ENCODE peak calls at places on chromosomes 6 and 20, in six cellular contexts. One of them, this sample, is unnamed.
A peak's percentile ranks its signal among the peaks of the same experiment; 100 is the strongest.

GRCh38 chr20:13099676-13100075 is 90.9 kb downstream of the SPTLC3 start:
- DNase-seq in amniotic stem cell: no peak
- DNase-seq in NCI-H446: no peak
- DNase-seq in effector CD4-positive, alpha-beta T cell: no peak
- DNase-seq in ecto neural progenitor cell: no peak
- DNase-seq in GM23248: no peak
- DNase-seq in this sample: no peak

GRCh38 chr20:48236001-48236400 is 450.7 kb upstream of the SULF2 start:
- DNase-seq in ecto neural progenitor cell: no peak
- DNase-seq in GM23248: no peak
- DNase-seq in amniotic stem cell: no peak
- DNase-seq in effector CD4-positive, alpha-beta T cell: no peak
- DNase-seq in NCI-H446: no peak
- DNase-seq in this sample: no peak

GRCh38 chr6:79640146-79641111 is 9.3 kb downstream of the SH3BGRL2 start:
- DNase-seq in NCI-H446: no peak
- DNase-seq in ecto neural progenitor cell: no peak
- DNase-seq in amniotic stem cell: no peak
- DNase-seq in effector CD4-positive, alpha-beta T cell: no peak
- DNase-seq in GM23248: no peak
- DNase-seq in this sample: no peak

GRCh38 chr6:127952831-127953230 is 52.0 kb upstream of the THEMIS start:
- DNase-seq in NCI-H446: peak; percentile 42
- DNase-seq in ecto neural progenitor cell: no peak
- DNase-seq in effector CD4-positive, alpha-beta T cell: no peak
- DNase-seq in GM23248: peak; percentile 34
- DNase-seq in amniotic stem cell: no peak
- DNase-seq in this sample: no peak

GRCh38 chr20:12012241-12013222 is 94.8 kb downstream of the BTBD3 start:
- DNase-seq in effector CD4-positive, alpha-beta T cell: no peak
- DNase-seq in ecto neural progenitor cell: peak; percentile 53
- DNase-seq in GM23248: peak; percentile 29
- DNase-seq in NCI-H446: no peak
- DNase-seq in amniotic stem cell: no peak
- DNase-seq in this sample: peak; percentile 51

GRCh38 chr6:149964243-149965190 is 774 bp downstream of the ULBP1 start:
- DNase-seq in effector CD4-positive, alpha-beta T cell: no peak
- DNase-seq in ecto neural progenitor cell: peak; percentile 61
- DNase-seq in GM23248: peak; percentile 56
- DNase-seq in NCI-H446: no peak
- DNase-seq in amniotic stem cell: no peak
- DNase-seq in this sample: no peak

GRCh38 chr6:147054871-147055270 is 149.3 kb upstream of the STXBP5 start:
- DNase-seq in NCI-H446: no peak
- DNase-seq in GM23248: no peak
- DNase-seq in ecto neural progenitor cell: no peak
- DNase-seq in amniotic stem cell: no peak
- DNase-seq in effector CD4-positive, alpha-beta T cell: no peak
- DNase-seq in this sample: no peak

GRCh38 chr6:11729083-11729482 is 49.5 kb downstream of the ADTRP start:
- DNase-seq in amniotic stem cell: no peak
- DNase-seq in ecto neural progenitor cell: no peak
- DNase-seq in GM23248: no peak
- DNase-seq in effector CD4-positive, alpha-beta T cell: no peak
- DNase-seq in NCI-H446: no peak
- DNase-seq in this sample: no peak

GRCh38 chr6:21382821-21383455 is 210.6 kb upstream of the SOX4 start:
- DNase-seq in ecto neural progenitor cell: no peak
- DNase-seq in NCI-H446: no peak
- DNase-seq in amniotic stem cell: no peak
- DNase-seq in effector CD4-positive, alpha-beta T cell: no peak
- DNase-seq in GM23248: no peak
- DNase-seq in this sample: no peak

GRCh38 chr6:139568157-139568955 is 193.9 kb upstream of the CITED2 start:
- DNase-seq in ecto neural progenitor cell: no peak
- DNase-seq in NCI-H446: no peak
- DNase-seq in effector CD4-positive, alpha-beta T cell: no peak
- DNase-seq in amniotic stem cell: no peak
- DNase-seq in GM23248: peak; percentile 44
- DNase-seq in this sample: no peak

GRCh38 chr20:3677733-3678132 is 4.1 kb downstream of the ADAM33 start:
- DNase-seq in ecto neural progenitor cell: no peak
- DNase-seq in NCI-H446: no peak
- DNase-seq in amniotic stem cell: no peak
- DNase-seq in effector CD4-positive, alpha-beta T cell: no peak
- DNase-seq in GM23248: peak; percentile 45
- DNase-seq in this sample: no peak

GRCh38 chr20:50278684-50279531 is 88.3 kb downstream of the CEBPB start:
- DNase-seq in effector CD4-positive, alpha-beta T cell: no peak
- DNase-seq in GM23248: peak; percentile 48
- DNase-seq in NCI-H446: no peak
- DNase-seq in ecto neural progenitor cell: no peak
- DNase-seq in amniotic stem cell: no peak
- DNase-seq in this sample: peak; percentile 43

GRCh38 chr6:54860739-54861138 is 14.2 kb downstream of the FAM83B start:
- DNase-seq in amniotic stem cell: no peak
- DNase-seq in GM23248: no peak
- DNase-seq in NCI-H446: no peak
- DNase-seq in ecto neural progenitor cell: no peak
- DNase-seq in effector CD4-positive, alpha-beta T cell: no peak
- DNase-seq in this sample: peak; percentile 70

GRCh38 chr20:37758332-37758731 is 64.5 kb downstream of the CTNNBL1 start:
- DNase-seq in effector CD4-positive, alpha-beta T cell: no peak
- DNase-seq in NCI-H446: no peak
- DNase-seq in amniotic stem cell: no peak
- DNase-seq in ecto neural progenitor cell: peak; percentile 61
- DNase-seq in GM23248: no peak
- DNase-seq in this sample: no peak

GRCh38 chr6:81995548-81996289 is 243.2 kb upstream of the TENT5A start:
- DNase-seq in GM23248: peak; percentile 68
- DNase-seq in NCI-H446: peak; percentile 3
- DNase-seq in amniotic stem cell: no peak
- DNase-seq in ecto neural progenitor cell: no peak
- DNase-seq in effector CD4-positive, alpha-beta T cell: no peak
- DNase-seq in this sample: peak; percentile 73

GRCh38 chr6:101722481-101722880 is 329.0 kb downstream of the GRIK2 start:
- DNase-seq in NCI-H446: no peak
- DNase-seq in ecto neural progenitor cell: no peak
- DNase-seq in amniotic stem cell: no peak
- DNase-seq in GM23248: peak; percentile 26
- DNase-seq in effector CD4-positive, alpha-beta T cell: no peak
- DNase-seq in this sample: no peak

GRCh38 chr20:50561379-50562078 is 51.3 kb downstream of the PTPN1 start:
- DNase-seq in ecto neural progenitor cell: no peak
- DNase-seq in GM23248: peak; percentile 96
- DNase-seq in amniotic stem cell: peak; percentile 92
- DNase-seq in effector CD4-positive, alpha-beta T cell: no peak
- DNase-seq in NCI-H446: no peak
- DNase-seq in this sample: peak; percentile 96

GRCh38 chr6:35599761-35600658 is 87.3 kb upstream of the TULP1 start:
- DNase-seq in effector CD4-positive, alpha-beta T cell: no peak
- DNase-seq in NCI-H446: no peak
- DNase-seq in ecto neural progenitor cell: no peak
- DNase-seq in GM23248: peak; percentile 35
- DNase-seq in amniotic stem cell: no peak
- DNase-seq in this sample: peak; percentile 32

GRCh38 chr6:29792123-29793035 is 35.2 kb upstream of the HLA-G start:
- DNase-seq in effector CD4-positive, alpha-beta T cell: peak; percentile 67
- DNase-seq in amniotic stem cell: no peak
- DNase-seq in ecto neural progenitor cell: peak; percentile 63
- DNase-seq in NCI-H446: no peak
- DNase-seq in GM23248: peak; percentile 76
- DNase-seq in this sample: peak; percentile 6

GRCh38 chr6:163409712-163410111 is 4.8 kb upstream of the QKI start:
- DNase-seq in ecto neural progenitor cell: no peak
- DNase-seq in NCI-H446: no peak
- DNase-seq in amniotic stem cell: no peak
- DNase-seq in effector CD4-positive, alpha-beta T cell: no peak
- DNase-seq in GM23248: no peak
- DNase-seq in this sample: no peak

GRCh38 chr6:11428351-11428750 is 109.2 kb upstream of the TMEM170B start:
- DNase-seq in effector CD4-positive, alpha-beta T cell: no peak
- DNase-seq in GM23248: peak; percentile 24
- DNase-seq in amniotic stem cell: no peak
- DNase-seq in NCI-H446: no peak
- DNase-seq in ecto neural progenitor cell: no peak
- DNase-seq in this sample: no peak

GRCh38 chr6:158170656-158171081 is 2.5 kb downstream of the GTF2H5 start:
- DNase-seq in ecto neural progenitor cell: no peak
- DNase-seq in amniotic stem cell: peak; percentile 45
- DNase-seq in NCI-H446: no peak
- DNase-seq in GM23248: peak; percentile 87
- DNase-seq in effector CD4-positive, alpha-beta T cell: no peak
- DNase-seq in this sample: peak; percentile 81

GRCh38 chr20:24136659-24137246 is 148.2 kb upstream of the GGTLC1 start:
- DNase-seq in ecto neural progenitor cell: no peak
- DNase-seq in GM23248: no peak
- DNase-seq in effector CD4-positive, alpha-beta T cell: no peak
- DNase-seq in amniotic stem cell: no peak
- DNase-seq in NCI-H446: no peak
- DNase-seq in this sample: no peak

GRCh38 chr6:52984247-52984646 is 10.8 kb downstream of the GSTA4 start:
- DNase-seq in NCI-H446: no peak
- DNase-seq in ecto neural progenitor cell: no peak
- DNase-seq in effector CD4-positive, alpha-beta T cell: peak; percentile 7
- DNase-seq in GM23248: peak; percentile 9
- DNase-seq in amniotic stem cell: no peak
- DNase-seq in this sample: no peak

GRCh38 chr6:128655978-128656498 is 135.6 kb upstream of the PTPRK start:
- DNase-seq in effector CD4-positive, alpha-beta T cell: no peak
- DNase-seq in NCI-H446: no peak
- DNase-seq in amniotic stem cell: peak; percentile 30
- DNase-seq in ecto neural progenitor cell: no peak
- DNase-seq in GM23248: peak; percentile 86
- DNase-seq in this sample: peak; percentile 92

GRCh38 chr6:73058736-73059135 is 166.6 kb downstream of the KHDC1L start:
- DNase-seq in NCI-H446: no peak
- DNase-seq in ecto neural progenitor cell: no peak
- DNase-seq in amniotic stem cell: no peak
- DNase-seq in GM23248: no peak
- DNase-seq in effector CD4-positive, alpha-beta T cell: no peak
- DNase-seq in this sample: no peak

GRCh38 chr6:108946695-108947094 is 98.5 kb downstream of the ARMC2 start:
- DNase-seq in amniotic stem cell: no peak
- DNase-seq in ecto neural progenitor cell: no peak
- DNase-seq in effector CD4-positive, alpha-beta T cell: no peak
- DNase-seq in NCI-H446: no peak
- DNase-seq in GM23248: peak; percentile 15
- DNase-seq in this sample: no peak

GRCh38 chr6:39756582-39756981 is 31.4 kb upstream of the KIF6 start:
- DNase-seq in ecto neural progenitor cell: no peak
- DNase-seq in GM23248: no peak
- DNase-seq in NCI-H446: no peak
- DNase-seq in amniotic stem cell: no peak
- DNase-seq in effector CD4-positive, alpha-beta T cell: no peak
- DNase-seq in this sample: no peak

GRCh38 chr6:92762414-92763374 is 656.7 kb downstream of the EPHA7 start:
- DNase-seq in effector CD4-positive, alpha-beta T cell: no peak
- DNase-seq in GM23248: no peak
- DNase-seq in ecto neural progenitor cell: no peak
- DNase-seq in NCI-H446: no peak
- DNase-seq in amniotic stem cell: no peak
- DNase-seq in this sample: no peak

GRCh38 chr20:5687884-5688283 is 62.3 kb upstream of the SHLD1 start:
- DNase-seq in NCI-H446: no peak
- DNase-seq in GM23248: no peak
- DNase-seq in ecto neural progenitor cell: no peak
- DNase-seq in effector CD4-positive, alpha-beta T cell: no peak
- DNase-seq in amniotic stem cell: no peak
- DNase-seq in this sample: no peak

GRCh38 chr6:43368517-43369160 is 808 bp downstream of the ZNF318 start:
- DNase-seq in ecto neural progenitor cell: peak; percentile 80
- DNase-seq in GM23248: peak; percentile 82
- DNase-seq in effector CD4-positive, alpha-beta T cell: no peak
- DNase-seq in amniotic stem cell: no peak
- DNase-seq in NCI-H446: no peak
- DNase-seq in this sample: peak; percentile 38

GRCh38 chr6:52426667-52427066 is 6.5 kb downstream of the EFHC1 start:
- DNase-seq in ecto neural progenitor cell: no peak
- DNase-seq in amniotic stem cell: no peak
- DNase-seq in NCI-H446: no peak
- DNase-seq in effector CD4-positive, alpha-beta T cell: no peak
- DNase-seq in GM23248: no peak
- DNase-seq in this sample: no peak

GRCh38 chr20:10536531-10536930 is 101.4 kb downstream of the SLX4IP start:
- DNase-seq in effector CD4-positive, alpha-beta T cell: no peak
- DNase-seq in amniotic stem cell: no peak
- DNase-seq in ecto neural progenitor cell: no peak
- DNase-seq in NCI-H446: no peak
- DNase-seq in GM23248: no peak
- DNase-seq in this sample: no peak

GRCh38 chr20:36468149-36469000 is 72.9 kb upstream of the MYL9 start:
- DNase-seq in ecto neural progenitor cell: no peak
- DNase-seq in amniotic stem cell: no peak
- DNase-seq in effector CD4-positive, alpha-beta T cell: no peak
- DNase-seq in NCI-H446: no peak
- DNase-seq in GM23248: no peak
- DNase-seq in this sample: no peak

This sample was measured in HCEC 1CT.